ENCODE peak calls at places on chromosomes 6 and 20, in four cellular contexts. U is HS-5, Y is NCI-H187, W is NCI-H774. N is an unnamed sample.
A peak's percentile ranks its signal among the peaks of the same experiment; 100 is the strongest.

GRCh38 chr6:154479388-154480143 is 30.9 kb downstream of the CNKSR3 start:
- DNase-seq in U (no peak), Y (no peak), W (no peak), N (no peak)

GRCh38 chr6:18118330-18118729 is 4.1 kb downstream of the NHLRC1 start:
- DNase-seq in U (no peak), Y (no peak), W (no peak), N (no peak)

GRCh38 chr20:57202309-57202708 is 64.1 kb downstream of the BMP7 start:
- DNase-seq in U (no peak), Y (no peak), W (no peak), N (no peak)

GRCh38 chr6:140445474-140446004 is 1071.1 kb upstream of the CITED2 start:
- DNase-seq in U (peak; percentile 61), Y (no peak), W (no peak), N (no peak)

GRCh38 chr6:134315974-134316391 is 1.9 kb downstream of the SGK1 start:
- DNase-seq in U (no peak), Y (no peak), W (no peak), N (no peak)

GRCh38 chr6:49551126-49551865 is 828 bp downstream of the C6orf141 start:
- DNase-seq in U (no peak), Y (no peak), W (no peak), N (no peak)

GRCh38 chr20:3721912-3722311 is 9.5 kb upstream of the SIGLEC1 start:
- DNase-seq in U (no peak), Y (no peak), W (no peak), N (no peak)

GRCh38 chr6:12164508-12164770 is 125.7 kb upstream of the EDN1 start:
- DNase-seq in U (no peak), Y (no peak), W (no peak), N (no peak)

GRCh38 chr6:56226946-56227879 is 20.2 kb downstream of the COL21A1 start:
- DNase-seq in U (peak; percentile 52), Y (no peak), W (no peak), N (no peak)

GRCh38 chr20:47196091-47197081 is 160.1 kb downstream of the ZMYND8 start:
- DNase-seq in U (peak; percentile 79), Y (peak; percentile 44), W (peak; percentile 34), N (peak; percentile 43)

GRCh38 chr6:144007779-144008500 is at the start of gene PLAGL1:
- DNase-seq in U (peak; percentile 26), Y (no peak), W (no peak), N (no peak)

GRCh38 chr20:38935285-38935684 is 9.1 kb downstream of the FAM83D start:
- DNase-seq in U (no peak), Y (no peak), W (no peak), N (no peak)

N was measured in NCI-H2107.